ENCODE peak calls at places on chromosomes 16 and 17, in nine cellular contexts. V is neural progenitor cell; C is activated CD4-positive, alpha-beta T cell treated with anti-CD3 and anti-CD28 coated beads, Interleukin-2, amount 10 ng/mL, durations not matched to agents 7 days and 5 days; Z is NCI-H1048; G is left cardiac atrium; F is NCI-H1436; X is activated naive CD8-positive, alpha-beta T cell treated with anti-CD3 and anti-CD28 coated beads, Interleukin-2, amount 50 U/mL, for 24 hours; B is thoracic aorta; W is stimulated activated CD4-positive, alpha-beta T cell treated with anti-CD3 and anti-CD28 coated beads, Interleukin-2, amount 100 ng/mL, for 48 hours. L is an unnamed sample.

GRCh38 chr17:65297384-65297783 is 160.2 kb downstream of the RGS9 start:
- DNase-seq in V (no peak), C (no peak), Z (no peak), G (no peak), F (no peak), X (no peak), B (no peak), W (no peak), L (no peak)

GRCh38 chr16:57194512-57194911 is 8.4 kb downstream of the RSPRY1 start:
- DNase-seq in V (no peak), C (no peak), Z (no peak), G (no peak), F (no peak), X (no peak), B (no peak), W (no peak), L (no peak)

GRCh38 chr16:57531253-57531575 is 5.2 kb downstream of the CCDC102A start:
- DNase-seq in V (no peak), C (no peak), Z (no peak), G (peak), F (no peak), X (no peak), B (no peak), W (no peak), L (no peak)

GRCh38 chr17:41824086-41824485 is 11.3 kb downstream of the FKBP10 start:
- DNase-seq in V (no peak), C (no peak), Z (no peak), G (no peak), F (no peak), X (no peak), B (no peak), W (no peak), L (no peak)

GRCh38 chr17:29131814-29132682 is 48.1 kb downstream of the MYO18A start:
- DNase-seq in V (no peak), C (no peak), Z (no peak), G (peak), F (no peak), X (no peak), B (peak), W (no peak), L (no peak)

GRCh38 chr17:2084766-2085647 is 30.1 kb downstream of the HIC1 start:
- DNase-seq in V (no peak), C (no peak), Z (no peak), G (peak), F (no peak), X (no peak), B (no peak), W (no peak), L (no peak)

GRCh38 chr17:21029032-21029431 is 13.8 kb downstream of the USP22 start:
- DNase-seq in V (no peak), C (no peak), Z (no peak), G (peak), F (no peak), X (peak), B (no peak), W (no peak), L (no peak)

GRCh38 chr17:32551186-32551955 is 64.6 kb downstream of the CDK5R1 start:
- DNase-seq in V (no peak), C (peak), Z (no peak), G (no peak), F (no peak), X (no peak), B (no peak), W (no peak), L (no peak)

GRCh38 chr17:53792997-53793396 is 29.7 kb upstream of the KIF2B start:
- DNase-seq in V (no peak), C (no peak), Z (no peak), G (no peak), F (no peak), X (no peak), B (no peak), W (no peak), L (no peak)

GRCh38 chr17:18129041-18129502 is 20.5 kb downstream of the MYO15A start:
- DNase-seq in V (no peak), C (no peak), Z (no peak), G (no peak), F (peak), X (no peak), B (no peak), W (no peak), L (no peak)

GRCh38 chr17:14201087-14201486 is 35.6 kb downstream of the CDRT15 start:
- DNase-seq in V (no peak), C (peak), Z (no peak), G (no peak), F (no peak), X (peak), B (no peak), W (peak), L (no peak)

GRCh38 chr17:78450696-78451344 is 72.4 kb downstream of the PGS1 start:
- DNase-seq in V (no peak), C (no peak), Z (no peak), G (no peak), F (peak), X (no peak), B (no peak), W (no peak), L (no peak)

GRCh38 chr16:76194621-76195015 is 82.6 kb upstream of the CNTNAP4 start:
- DNase-seq in V (no peak), C (no peak), Z (no peak), G (no peak), F (no peak), X (no peak), B (no peak), W (no peak), L (no peak)

GRCh38 chr16:87705780-87706277 is 60.0 kb downstream of the KLHDC4 start:
- DNase-seq in V (peak), C (no peak), Z (no peak), G (no peak), F (no peak), X (no peak), B (no peak), W (no peak), L (no peak)

GRCh38 chr16:78007121-78007520 is 15.2 kb upstream of the CLEC3A start:
- DNase-seq in V (no peak), C (no peak), Z (no peak), G (no peak), F (no peak), X (no peak), B (no peak), W (no peak), L (no peak)

GRCh38 chr17:60391419-60392041 is 403 bp downstream of the USP32 start:
- DNase-seq in V (peak), C (no peak), Z (no peak), G (no peak), F (peak), X (no peak), B (no peak), W (no peak), L (no peak)

GRCh38 chr16:67842509-67843342 is 606 bp downstream of the THAP11 start:
- DNase-seq in V (peak), C (peak), Z (no peak), G (peak), F (peak), X (peak), B (no peak), W (peak), L (no peak)

GRCh38 chr17:72388765-72389473 is 268.1 kb downstream of the SOX9 start:
- DNase-seq in V (no peak), C (no peak), Z (no peak), G (no peak), F (peak), X (no peak), B (no peak), W (no peak), L (no peak)

GRCh38 chr17:77828749-77829539 is 129.6 kb upstream of the TNRC6C start:
- DNase-seq in V (no peak), C (no peak), Z (no peak), G (peak), F (no peak), X (no peak), B (no peak), W (no peak), L (no peak)

GRCh38 chr17:79549111-79549915 is 61.5 kb downstream of the RBFOX3 start:
- DNase-seq in V (peak), C (no peak), Z (no peak), G (no peak), F (no peak), X (no peak), B (no peak), W (no peak), L (no peak)

GRCh38 chr17:31549121-31549524 is 157.6 kb downstream of the RAB11FIP4 start:
- DNase-seq in V (no peak), C (no peak), Z (no peak), G (no peak), F (no peak), X (no peak), B (no peak), W (no peak), L (no peak)

GRCh38 chr16:3580271-3580670 is 3.1 kb upstream of the NLRC3 start:
- DNase-seq in V (no peak), C (no peak), Z (no peak), G (no peak), F (no peak), X (no peak), B (no peak), W (no peak), L (no peak)

GRCh38 chr16:69310479-69311114 is 553 bp upstream of the VPS4A start:
- DNase-seq in V (no peak), C (no peak), Z (no peak), G (no peak), F (no peak), X (no peak), B (no peak), W (no peak), L (no peak)

GRCh38 chr17:58470356-58470755 is 17.9 kb downstream of the HSF5 start:
- DNase-seq in V (no peak), C (no peak), Z (no peak), G (no peak), F (no peak), X (no peak), B (no peak), W (no peak), L (no peak)

L was measured in NCI-H187 treated with DMSO at 0.1 percent for 48 hours.